ENCODE peak calls at places on chromosomes 13 and 19, in nine cellular contexts. J, S, C, G, T, F, N, Y and K are unnamed samples.

GRCh38 chr19:6333439-6333838 is at the start of gene ACER1:
- DNase-seq in J (no peak), S (no peak), C (no peak), G (no peak), T (no peak), F (no peak), N (peak), Y (no peak), K (peak)

GRCh38 chr19:10624585-10624984 is 768 bp upstream of the SLC44A2 start:
- DNase-seq in J (no peak), S (no peak), C (no peak), G (no peak), T (no peak), F (no peak), N (no peak), Y (no peak), K (no peak)

GRCh38 chr13:50366488-50367174 is 351.4 kb downstream of the KCNRG start:
- DNase-seq in J (no peak), S (no peak), C (no peak), G (peak), T (no peak), F (no peak), N (no peak), Y (no peak), K (peak)

GRCh38 chr19:5057860-5058259 is 88.9 kb downstream of the KDM4B start:
- DNase-seq in J (no peak), S (peak), C (no peak), G (peak), T (peak), F (peak), N (peak), Y (no peak), K (peak)

GRCh38 chr19:38155453-38155852 is 68.6 kb downstream of the DPF1 start:
- DNase-seq in J (no peak), S (peak), C (no peak), G (no peak), T (peak), F (no peak), N (peak), Y (no peak), K (no peak)

GRCh38 chr19:29467824-29468401 is 57.9 kb upstream of the VSTM2B start:
- DNase-seq in J (peak), S (peak), C (peak), G (peak), T (peak), F (peak), N (peak), Y (peak), K (peak)

GRCh38 chr13:93948523-93948922 is 531.0 kb downstream of the DCT start:
- DNase-seq in J (no peak), S (no peak), C (no peak), G (no peak), T (no peak), F (no peak), N (no peak), Y (no peak), K (no peak)

GRCh38 chr19:46610851-46611770 is 10.0 kb downstream of the CALM3 start:
- DNase-seq in J (no peak), S (no peak), C (no peak), G (peak), T (no peak), F (peak), N (no peak), Y (peak), K (no peak)

GRCh38 chr19:1035998-1036621 is 3.8 kb upstream of the ABCA7 start:
- DNase-seq in J (no peak), S (no peak), C (no peak), G (no peak), T (peak), F (no peak), N (peak), Y (no peak), K (no peak)

GRCh38 chr19:33394006-33394722 is 20.7 kb downstream of the CEBPG start:
- DNase-seq in J (no peak), S (peak), C (no peak), G (no peak), T (no peak), F (no peak), N (no peak), Y (no peak), K (peak)

GRCh38 chr13:94093652-94094310 is 385.7 kb downstream of the DCT start:
- DNase-seq in J (no peak), S (peak), C (no peak), G (no peak), T (no peak), F (no peak), N (no peak), Y (no peak), K (no peak)

GRCh38 chr13:79775830-79776229 is 294.9 kb downstream of the NDFIP2 start:
- DNase-seq in J (peak), S (peak), C (peak), G (no peak), T (peak), F (no peak), N (peak), Y (peak), K (peak)

GRCh38 chr19:1860133-1860775 is 3.1 kb downstream of the KLF16 start:
- DNase-seq in J (no peak), S (peak), C (peak), G (peak), T (peak), F (peak), N (peak), Y (no peak), K (no peak)

DNA sequence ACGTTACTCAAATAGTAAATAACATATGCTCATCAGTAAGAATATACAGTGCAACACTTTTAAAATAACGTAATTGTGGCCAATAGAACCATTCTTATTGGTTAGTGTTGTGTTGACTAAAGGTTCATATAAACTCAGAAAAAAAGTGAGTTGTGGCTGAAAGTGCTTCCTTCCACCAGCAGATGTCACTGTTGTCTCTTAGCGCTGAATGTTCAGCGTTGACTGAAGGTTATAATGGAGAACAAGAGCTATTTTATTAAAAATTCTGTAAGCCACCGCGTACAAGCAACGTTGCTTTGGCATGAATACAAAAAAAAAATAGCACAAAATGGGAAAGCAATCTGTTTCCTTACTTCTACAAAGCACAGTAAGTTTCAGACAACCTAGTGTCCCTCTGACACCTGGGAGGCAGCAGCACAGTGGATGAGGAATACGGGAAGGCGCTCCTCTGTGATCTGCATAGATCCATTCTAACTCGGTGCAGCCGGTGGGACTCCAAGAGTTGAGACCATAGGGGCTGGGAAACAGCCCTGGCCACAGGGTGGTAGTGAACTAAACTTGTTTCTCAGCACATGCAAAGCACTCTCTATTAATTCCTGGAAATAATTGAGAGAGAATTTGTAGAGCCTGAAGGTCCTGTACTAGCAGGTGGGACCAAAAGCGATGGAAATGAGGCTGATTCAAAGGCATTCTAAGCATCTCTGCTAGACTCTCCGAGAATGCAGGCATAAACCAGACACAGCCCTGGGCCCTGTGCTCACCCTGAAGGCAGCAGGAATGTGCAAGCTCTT is 23.9 kb upstream of the OXGR1 start:
- DNase-seq in J (peak), S (peak), C (peak), G (peak), T (peak), F (peak), N (peak), Y (peak), K (peak)
- H3K4me2 ChIP-seq in J (peak), S (no peak), C (peak), G (no peak), T (peak), F (no peak), N (peak), Y (no peak), K (no peak)

GRCh38 chr13:80840313-80840976 is 499.5 kb upstream of the SPRY2 start:
- DNase-seq in J (no peak), S (peak), C (no peak), G (no peak), T (peak), F (no peak), N (peak), Y (no peak), K (peak)

GRCh38 chr13:80835902-80836301 is 495.0 kb upstream of the SPRY2 start:
- DNase-seq in J (no peak), S (no peak), C (no peak), G (no peak), T (no peak), F (no peak), N (no peak), Y (no peak), K (no peak)

DNA sequence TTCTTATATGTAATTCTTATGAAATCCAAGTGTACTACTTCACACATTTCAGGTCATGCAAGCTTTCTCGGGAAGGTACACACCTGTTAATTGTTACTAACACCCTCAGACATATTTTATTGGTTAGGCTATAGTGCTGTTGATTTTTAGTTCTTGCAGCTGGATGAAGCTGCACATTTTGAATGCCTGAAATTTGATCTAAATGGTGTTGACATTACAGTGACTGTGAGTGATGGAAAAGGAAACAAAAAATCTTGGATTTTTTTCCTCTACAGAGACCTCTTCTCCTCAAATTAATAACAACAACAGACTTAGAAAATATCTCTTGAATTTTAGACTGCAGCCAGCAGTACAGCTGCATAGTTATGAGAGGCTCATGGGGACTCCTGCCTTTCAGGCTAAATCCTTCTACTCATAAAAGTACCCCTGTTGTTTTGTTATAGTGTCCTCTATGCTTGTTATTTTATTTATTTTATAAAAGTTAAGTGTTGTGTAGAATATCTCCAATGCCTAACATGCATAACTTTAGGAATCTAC is 500.5 kb upstream of the SPRY2 start:
- DNase-seq in J (no peak), S (no peak), C (no peak), G (no peak), T (no peak), F (no peak), N (no peak), Y (no peak), K (no peak)
- H3K4me3 ChIP-seq in J (no peak), S (no peak), C (no peak), G (no peak), T (no peak), F (no peak), N (no peak), Y (no peak), K (no peak)

GRCh38 chr13:48120246-48120645 is 25.3 kb upstream of the MED4 start:
- DNase-seq in J (no peak), S (no peak), C (no peak), G (no peak), T (no peak), F (no peak), N (no peak), Y (no peak), K (no peak)

GRCh38 chr13:48112896-48113525 is 18.1 kb upstream of the MED4 start:
- DNase-seq in J (no peak), S (peak), C (no peak), G (no peak), T (no peak), F (no peak), N (no peak), Y (no peak), K (no peak)

GRCh38 chr13:48121733-48122132 is 26.8 kb upstream of the MED4 start:
- DNase-seq in J (no peak), S (peak), C (no peak), G (no peak), T (no peak), F (no peak), N (no peak), Y (no peak), K (no peak)

GRCh38 chr13:48116808-48117207 is 21.9 kb upstream of the MED4 start:
- DNase-seq in J (no peak), S (no peak), C (no peak), G (no peak), T (no peak), F (no peak), N (no peak), Y (no peak), K (no peak)

DNA sequence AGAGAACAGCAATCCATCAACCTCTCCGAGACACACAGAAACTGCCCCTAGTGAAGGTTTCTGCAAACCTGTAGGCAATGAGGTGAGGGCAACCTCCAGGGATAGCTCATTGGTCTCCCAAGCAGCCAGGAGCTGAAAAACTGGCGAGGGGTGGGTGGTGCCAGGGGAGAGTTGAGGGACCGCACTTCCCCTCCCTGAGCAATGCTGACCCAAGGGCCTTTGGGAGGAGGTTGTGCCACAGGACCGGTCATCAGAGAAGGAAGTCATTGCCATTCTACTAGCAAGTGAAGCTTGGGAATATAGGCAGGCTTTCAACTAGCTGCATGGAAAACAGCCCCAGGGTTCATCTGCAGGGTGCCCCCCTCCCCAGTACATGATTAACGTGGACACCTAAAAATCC is 23.1 kb upstream of the MED4 start:
- DNase-seq in J (no peak), S (no peak), C (no peak), G (no peak), T (no peak), F (no peak), N (no peak), Y (no peak), K (no peak)
- TF ChIP-seq EZH2phosphoT487 in J (no peak), S (no peak), C (no peak), G (no peak), T (no peak), F (no peak), N (no peak), Y (no peak), K (no peak)

DNA sequence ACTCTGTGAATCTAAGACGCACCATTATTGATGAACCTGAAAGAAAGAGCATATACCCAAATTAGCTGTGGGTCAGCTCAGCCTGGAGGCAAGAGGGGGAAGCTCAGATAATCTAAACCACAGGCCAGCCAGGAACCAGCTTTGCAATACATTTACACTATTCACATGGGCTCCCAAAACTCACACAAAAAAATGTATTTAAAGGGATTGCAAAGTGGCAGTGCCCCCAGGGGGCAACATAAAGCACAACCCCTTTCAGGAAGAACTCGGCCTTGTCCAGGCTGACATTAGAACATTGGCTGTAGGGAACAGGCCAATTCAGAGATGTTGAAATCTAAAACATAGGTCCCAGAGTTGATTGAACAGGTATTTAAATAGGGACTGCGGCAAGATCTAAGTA is 3.2 kb upstream of the PROZ start:
- DNase-seq in J (no peak), S (peak), C (no peak), G (no peak), T (no peak), F (no peak), N (no peak), Y (no peak), K (no peak)
- H3K4me2 ChIP-seq in J (no peak), S (no peak), C (no peak), G (no peak), T (no peak), F (no peak), N (peak), Y (no peak), K (no peak)

DNA sequence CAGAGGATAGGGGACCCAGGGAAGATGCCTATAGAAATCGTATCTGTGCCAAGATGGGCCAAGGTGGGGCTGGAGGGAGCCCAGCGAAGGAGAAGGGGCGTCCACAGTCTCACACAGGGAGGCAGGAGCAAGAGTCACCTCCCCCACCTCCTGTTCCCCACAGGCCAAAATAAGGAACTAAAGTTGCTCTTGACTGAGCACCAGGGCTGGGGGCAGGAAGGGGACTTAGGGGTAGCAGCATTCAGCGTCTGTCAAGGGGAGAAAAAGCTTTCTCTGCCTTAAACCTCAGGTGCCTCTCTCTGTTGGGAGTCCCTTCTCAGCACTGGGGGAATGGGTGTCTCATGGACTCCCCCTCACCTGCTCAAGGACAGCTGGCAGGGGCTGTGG is 404 bp downstream of the CD79A start:
- DNase-seq in J (no peak), S (no peak), C (no peak), G (no peak), T (no peak), F (peak), N (no peak), Y (no peak), K (no peak)
- H3K4me3 ChIP-seq in J (no peak), S (no peak), C (no peak), G (no peak), T (no peak), F (peak), N (no peak), Y (no peak), K (no peak)

DNA sequence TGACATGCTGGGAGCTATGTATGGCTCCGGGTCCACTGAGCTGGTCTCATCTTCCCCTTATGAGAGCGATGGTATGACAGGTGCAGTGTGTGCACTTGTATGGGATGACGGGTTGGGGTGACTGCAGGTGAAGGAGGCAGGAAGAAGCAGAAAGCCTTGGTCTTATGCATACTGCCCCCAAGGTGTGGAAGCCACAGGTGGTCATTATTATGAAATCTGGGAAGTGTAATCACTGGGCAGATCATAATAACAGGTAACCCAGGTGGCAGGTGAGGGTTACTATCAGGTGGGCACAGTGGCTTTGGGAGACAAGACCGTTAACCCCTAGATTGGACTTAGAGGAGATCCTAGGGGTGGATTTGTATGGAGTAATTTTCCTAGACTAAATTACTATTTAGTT is 118.0 kb downstream of the RFC3 start:
- DNase-seq in J (no peak), S (no peak), C (no peak), G (no peak), T (no peak), F (no peak), N (no peak), Y (no peak), K (no peak)
- TF ChIP-seq EZH2phosphoT487 in J (no peak), S (no peak), C (no peak), G (no peak), T (no peak), F (no peak), N (no peak), Y (no peak), K (no peak)

GRCh38 chr13:48593551-48593950 is 60.2 kb upstream of the CYSLTR2 start:
- DNase-seq in J (no peak), S (no peak), C (no peak), G (no peak), T (no peak), F (no peak), N (no peak), Y (no peak), K (no peak)

GRCh38 chr13:48594080-48594815 is 59.5 kb upstream of the CYSLTR2 start:
- DNase-seq in J (no peak), S (no peak), C (no peak), G (no peak), T (peak), F (no peak), N (peak), Y (no peak), K (no peak)

GRCh38 chr13:48591889-48592725 is 59.2 kb upstream of the RCBTB2 start:
- DNase-seq in J (no peak), S (no peak), C (no peak), G (no peak), T (no peak), F (no peak), N (peak), Y (no peak), K (no peak)

GRCh38 chr13:48596128-48596429 is 57.6 kb upstream of the CYSLTR2 start:
- DNase-seq in J (no peak), S (no peak), C (no peak), G (no peak), T (no peak), F (no peak), N (no peak), Y (no peak), K (no peak)

GRCh38 chr13:48595330-48596127 is 58.2 kb upstream of the CYSLTR2 start:
- DNase-seq in J (peak), S (peak), C (peak), G (peak), T (peak), F (peak), N (peak), Y (peak), K (peak)
- H3K4me2 ChIP-seq in J (no peak), S (no peak), C (no peak), G (no peak), T (no peak), F (no peak), N (peak), Y (no peak), K (no peak)

DNA sequence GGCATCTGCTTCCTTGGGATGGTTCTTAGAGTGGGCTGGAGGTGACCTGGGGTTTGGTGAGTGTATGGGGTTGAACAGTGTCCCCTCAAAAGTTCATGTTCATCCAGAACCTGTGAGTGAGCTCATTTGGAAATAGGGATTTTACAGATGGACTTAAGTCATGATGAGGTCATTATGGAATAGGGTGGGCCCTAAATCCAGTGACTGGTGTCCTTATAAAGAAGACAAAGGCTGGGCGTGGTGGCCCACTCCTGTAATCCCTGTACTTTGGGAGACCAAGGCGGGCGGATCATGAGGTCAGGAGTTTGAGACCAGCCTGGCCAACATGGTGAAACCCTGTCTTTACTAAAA is 42.9 kb downstream of the CRTC1 start:
- DNase-seq in J (no peak), S (peak), C (no peak), G (no peak), T (no peak), F (no peak), N (no peak), Y (no peak), K (no peak)
- H3K4me3 ChIP-seq in J (no peak), S (no peak), C (no peak), G (no peak), T (no peak), F (no peak), N (no peak), Y (no peak), K (no peak)

DNA sequence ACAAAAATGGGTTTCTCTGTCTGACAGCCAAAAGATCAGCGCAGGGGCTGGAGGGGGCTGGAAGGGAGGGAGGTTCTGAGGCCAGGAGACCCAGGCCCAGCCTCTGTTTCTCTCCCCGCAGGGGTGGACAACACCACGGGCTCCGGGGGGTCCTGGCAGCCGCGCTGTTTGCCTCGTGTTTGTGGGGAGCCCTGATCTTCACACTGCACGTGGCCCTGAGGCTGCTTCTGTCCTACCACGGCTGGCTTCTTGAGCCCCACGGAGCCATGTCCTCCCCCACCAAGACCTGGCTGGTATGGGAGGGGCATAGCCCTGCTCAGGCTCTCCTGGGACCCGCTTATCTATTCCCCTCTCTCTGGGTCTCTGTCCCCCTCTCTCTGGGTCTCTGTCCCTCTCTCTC is 9.6 kb downstream of the CPT1C start:
- DNase-seq in J (no peak), S (no peak), C (no peak), G (no peak), T (no peak), F (no peak), N (no peak), Y (no peak), K (no peak)
- TF ChIP-seq EZH2phosphoT487 in J (no peak), S (no peak), C (no peak), G (no peak), T (no peak), F (no peak), N (no peak), Y (no peak), K (no peak)